ENCODE peak calls at places on chromosome 5, in ten cellular contexts. O is neuronal stem cell; V is fibroblast of gingiva; R is activated CD8-positive, alpha-beta T cell treated with anti-CD3 and anti-CD28 coated beads for 36 hours; D is anterior cingulate cortex; A is HL-60; Y is activated T-helper 1 cell treated with anti-CD3 and anti-CD28 coated beads, Interleukin-2, amount 50 U/mL, for 16 hours; Q is ELR; U is HuH-7.5; M is foreskin fibroblast. H is an unnamed sample.

GRCh38 chr5:72556351-72557146 is 49.3 kb upstream of the ZNF366 start:
- DNase-seq in O (peak; percentile 48), V (peak; percentile 81), R (peak; percentile 51), D (peak; percentile 28), A (peak; percentile 2), Y (peak; percentile 0), Q (peak; percentile 73), U (peak; percentile 33), M (peak; percentile 78), H (peak; percentile 64)

GRCh38 chr5:81895312-81895711 is 76.5 kb upstream of the ATG10 start:
- DNase-seq in O (no peak), V (no peak), R (no peak), D (no peak), A (peak; percentile 33), Y (no peak), Q (no peak), U (no peak), M (no peak), H (no peak)

GRCh38 chr5:1486271-1486670 is 37.5 kb downstream of the LPCAT1 start:
- DNase-seq in O (no peak), V (no peak), R (no peak), D (no peak), A (no peak), Y (no peak), Q (no peak), U (no peak), M (no peak), H (no peak)

GRCh38 chr5:151773979-151774378 is 2.2 kb downstream of the G3BP1 start:
- DNase-seq in O (no peak), V (no peak), R (no peak), D (no peak), A (no peak), Y (no peak), Q (peak; percentile 22), U (no peak), M (no peak), H (no peak)

GRCh38 chr5:138803285-138803684 is 50.1 kb downstream of the CTNNA1 start:
- DNase-seq in O (no peak), V (no peak), R (no peak), D (no peak), A (no peak), Y (no peak), Q (no peak), U (no peak), M (no peak), H (no peak)

GRCh38 chr5:175652741-175653663 is 4.9 kb upstream of the HRH2 start:
- DNase-seq in O (no peak), V (no peak), R (peak; percentile 93), D (no peak), A (no peak), Y (peak; percentile 58), Q (peak; percentile 10), U (no peak), M (no peak), H (peak; percentile 75)

GRCh38 chr5:74946471-74946870 is 80.3 kb upstream of the FAM169A start:
- DNase-seq in O (no peak), V (no peak), R (no peak), D (no peak), A (no peak), Y (no peak), Q (no peak), U (no peak), M (no peak), H (no peak)

GRCh38 chr5:173397531-173397930 is 69.3 kb upstream of the STC2 start:
- DNase-seq in O (no peak), V (no peak), R (no peak), D (no peak), A (peak; percentile 2), Y (no peak), Q (no peak), U (no peak), M (no peak), H (no peak)

GRCh38 chr5:107301959-107302840 is 368.5 kb downstream of the EFNA5 start:
- DNase-seq in O (no peak), V (no peak), R (no peak), D (no peak), A (no peak), Y (no peak), Q (no peak), U (no peak), M (no peak), H (no peak)

GRCh38 chr5:61275841-61276240 is 56.2 kb upstream of the ZSWIM6 start:
- DNase-seq in O (no peak), V (peak; percentile 77), R (peak; percentile 15), D (peak; percentile 7), A (peak; percentile 83), Y (no peak), Q (peak; percentile 90), U (no peak), M (peak; percentile 80), H (peak; percentile 87)

GRCh38 chr5:96016216-96016615 is 54.6 kb upstream of the ELL2 start:
- DNase-seq in O (no peak), V (no peak), R (no peak), D (no peak), A (no peak), Y (no peak), Q (no peak), U (no peak), M (no peak), H (no peak)

GRCh38 chr5:6832994-6833393 is 119.8 kb downstream of the TENT4A start:
- DNase-seq in O (no peak), V (peak; percentile 17), R (peak; percentile 5), D (no peak), A (no peak), Y (no peak), Q (no peak), U (no peak), M (no peak), H (peak; percentile 32)

GRCh38 chr5:36305571-36306326 is 4.0 kb upstream of the RANBP3L start:
- DNase-seq in O (no peak), V (peak; percentile 58), R (peak; percentile 39), D (peak; percentile 2), A (peak; percentile 47), Y (no peak), Q (peak; percentile 60), U (peak; percentile 10), M (peak; percentile 34), H (peak; percentile 40)